ENCODE peak calls at places on chromosomes 6 and 20, in five cellular contexts. H, X, M, B and A are unnamed samples.
A peak's percentile ranks its signal among the peaks of the same experiment; 100 is the strongest.

GRCh38 chr20:46142124-46142523 is 24.0 kb downstream of the CD40 start:
- DNase-seq in H (no peak), X (no peak), M (no peak), B (no peak), A (no peak)

GRCh38 chr6:141677598-141678211 is 455.0 kb upstream of the GJE1 start:
- DNase-seq in H (no peak), X (peak; percentile 47), M (peak; percentile 42), B (no peak), A (no peak)

GRCh38 chr20:64030371-64031134 is 5.4 kb upstream of the C20orf204 start:
- DNase-seq in H (no peak), X (no peak), M (no peak), B (no peak), A (no peak)

GRCh38 chr6:164114656-164115055 is 700.1 kb downstream of the QKI start:
- DNase-seq in H (no peak), X (no peak), M (no peak), B (no peak), A (no peak)

GRCh38 chr20:64168381-64169088 is 4.3 kb downstream of the MYT1 start:
- DNase-seq in H (peak; percentile 24), X (no peak), M (no peak), B (no peak), A (no peak)

GRCh38 chr6:86723729-86724128 is 213.6 kb upstream of the HTR1E start:
- DNase-seq in H (no peak), X (no peak), M (no peak), B (no peak), A (no peak)

GRCh38 chr6:29516108-29516507 is 28.4 kb upstream of the MAS1L start:
- DNase-seq in H (no peak), X (peak; percentile 5), M (peak; percentile 77), B (no peak), A (no peak)

GRCh38 chr6:129335792-129336191 is 374.2 kb downstream of the ARHGAP18 start:
- DNase-seq in H (no peak), X (no peak), M (no peak), B (no peak), A (no peak)

GRCh38 chr6:143575440-143575839 is 63.9 kb upstream of the FUCA2 start:
- DNase-seq in H (no peak), X (peak; percentile 86), M (peak; percentile 46), B (peak; percentile 39), A (peak; percentile 49)

GRCh38 chr6:46051962-46052361 is 36.3 kb upstream of the CLIC5 start:
- DNase-seq in H (no peak), X (no peak), M (no peak), B (no peak), A (no peak)

GRCh38 chr6:123802697-123803455 is 789 bp upstream of the NKAIN2 start:
- DNase-seq in H (peak; percentile 83), X (peak; percentile 54), M (peak; percentile 91), B (peak; percentile 67), A (peak; percentile 86)

GRCh38 chr6:160071805-160072687 is 49.6 kb upstream of the SLC22A1 start:
- DNase-seq in H (no peak), X (no peak), M (no peak), B (no peak), A (no peak)

GRCh38 chr6:21987501-21987957 is 309.3 kb downstream of the PRL start:
- DNase-seq in H (peak; percentile 48), X (peak; percentile 97), M (no peak), B (peak; percentile 77), A (peak; percentile 13)

GRCh38 chr20:2692036-2692885 is at the start of gene EBF4:
- DNase-seq in H (peak; percentile 58), X (no peak), M (peak; percentile 17), B (no peak), A (peak; percentile 65)

GRCh38 chr6:126228001-126228791 is 111.7 kb upstream of the CENPW start:
- DNase-seq in H (no peak), X (no peak), M (no peak), B (no peak), A (no peak)

GRCh38 chr6:130326496-130326895 is 39.3 kb upstream of the TMEM200A start:
- DNase-seq in H (no peak), X (no peak), M (no peak), B (no peak), A (no peak)

GRCh38 chr6:291697-292505 is at the start of gene DUSP22:
- DNase-seq in H (peak; percentile 93), X (peak; percentile 77), M (peak; percentile 96), B (peak; percentile 88), A (peak; percentile 94)

GRCh38 chr20:25082498-25082873 is 545 bp upstream of the VSX1 start:
- DNase-seq in H (no peak), X (no peak), M (no peak), B (no peak), A (no peak)

GRCh38 chr6:22221630-22222029 is 75.2 kb downstream of the PRL start:
- DNase-seq in H (no peak), X (no peak), M (no peak), B (no peak), A (no peak)

DNA sequence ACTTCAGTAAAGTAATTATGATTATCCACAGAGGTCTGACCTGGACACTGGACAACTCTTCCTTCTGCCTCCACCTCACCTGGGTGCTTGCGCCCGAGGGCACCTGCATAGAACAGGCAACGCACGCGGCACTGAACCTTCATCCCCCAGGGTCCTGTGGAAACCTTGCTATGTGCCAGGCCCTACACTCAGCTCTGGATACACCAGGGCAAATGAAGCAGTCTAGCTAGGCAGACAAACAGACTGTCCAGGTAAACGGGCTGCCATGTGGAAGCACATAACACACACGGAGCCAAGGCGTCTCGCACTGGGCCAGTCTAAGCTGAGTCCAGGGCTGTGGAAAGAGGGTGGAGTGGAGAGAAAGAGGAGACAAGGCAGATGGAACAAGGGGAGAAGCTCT is 109.3 kb upstream of the AFDN start:
- DNase-seq in H (no peak), X (no peak), M (no peak), B (no peak), A (no peak)
- H3K27ac ChIP-seq in H (no peak overlapping the region), X (no peak overlapping the region), M (no peak overlapping the region), B (no peak overlapping the region), A (no peak overlapping the region)

GRCh38 chr6:3140201-3140600 is 17.1 kb downstream of the TUBB2A start:
- DNase-seq in H (no peak), X (no peak), M (no peak), B (no peak), A (no peak)

GRCh38 chr6:3136361-3136760 is 17.9 kb downstream of the BPHL start:
- DNase-seq in H (no peak), X (no peak), M (no peak), B (no peak), A (no peak)

GRCh38 chr6:3139090-3139903 is 18.0 kb downstream of the TUBB2A start:
- DNase-seq in H (peak; percentile 61), X (peak; percentile 91), M (no peak), B (peak; percentile 64), A (peak; percentile 48)

GRCh38 chr6:3137057-3137777 is 18.7 kb downstream of the BPHL start:
- DNase-seq in H (no peak), X (peak; percentile 56), M (no peak), B (no peak), A (peak; percentile 86)

DNA sequence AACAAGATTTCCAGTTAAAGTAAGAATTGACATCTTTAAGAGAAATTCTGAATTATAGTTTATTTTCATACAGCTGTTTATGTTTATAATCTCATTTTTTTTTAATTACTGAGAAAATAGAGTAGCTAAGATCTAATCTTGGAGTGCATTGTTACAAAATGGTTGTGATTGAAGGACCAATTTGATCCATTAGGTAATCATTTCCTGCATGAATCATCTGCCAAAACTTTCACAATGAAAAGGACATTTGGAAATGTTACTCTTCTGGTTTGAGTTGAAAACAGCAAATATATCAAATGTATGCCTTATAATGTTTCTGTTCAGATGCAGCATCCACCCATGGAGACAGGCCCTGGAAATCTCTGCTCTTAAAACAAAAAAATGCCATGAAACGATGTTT is 19.0 kb downstream of the TUBB2A start:
- DNase-seq in H (no peak), X (no peak), M (no peak), B (no peak), A (no peak)
- H3K36me3 ChIP-seq in H (peaks cover 43% of the 10 kb centered on the region), X (peaks cover 18% of the 10 kb centered on the region), M (no peaks in the 10 kb centered on the region), B (peaks cover 74% of the 10 kb centered on the region), A (no peaks in the 10 kb centered on the region)

GRCh38 chr6:1390071-1390804 is 862 bp downstream of the FOXF2 start:
- DNase-seq in H (no peak), X (peak; percentile 70), M (no peak), B (no peak), A (no peak)

GRCh38 chr6:1389791-1390070 is 355 bp downstream of the FOXF2 start:
- DNase-seq in H (no peak), X (no peak), M (no peak), B (no peak), A (no peak)

GRCh38 chr6:1391692-1392309 is 2.4 kb downstream of the FOXF2 start:
- DNase-seq in H (no peak), X (peak; percentile 69), M (no peak), B (no peak), A (no peak)

GRCh38 chr6:1388927-1389790 is at the start of gene FOXF2:
- DNase-seq in H (no peak), X (no peak), M (no peak), B (no peak), A (no peak)

DNA sequence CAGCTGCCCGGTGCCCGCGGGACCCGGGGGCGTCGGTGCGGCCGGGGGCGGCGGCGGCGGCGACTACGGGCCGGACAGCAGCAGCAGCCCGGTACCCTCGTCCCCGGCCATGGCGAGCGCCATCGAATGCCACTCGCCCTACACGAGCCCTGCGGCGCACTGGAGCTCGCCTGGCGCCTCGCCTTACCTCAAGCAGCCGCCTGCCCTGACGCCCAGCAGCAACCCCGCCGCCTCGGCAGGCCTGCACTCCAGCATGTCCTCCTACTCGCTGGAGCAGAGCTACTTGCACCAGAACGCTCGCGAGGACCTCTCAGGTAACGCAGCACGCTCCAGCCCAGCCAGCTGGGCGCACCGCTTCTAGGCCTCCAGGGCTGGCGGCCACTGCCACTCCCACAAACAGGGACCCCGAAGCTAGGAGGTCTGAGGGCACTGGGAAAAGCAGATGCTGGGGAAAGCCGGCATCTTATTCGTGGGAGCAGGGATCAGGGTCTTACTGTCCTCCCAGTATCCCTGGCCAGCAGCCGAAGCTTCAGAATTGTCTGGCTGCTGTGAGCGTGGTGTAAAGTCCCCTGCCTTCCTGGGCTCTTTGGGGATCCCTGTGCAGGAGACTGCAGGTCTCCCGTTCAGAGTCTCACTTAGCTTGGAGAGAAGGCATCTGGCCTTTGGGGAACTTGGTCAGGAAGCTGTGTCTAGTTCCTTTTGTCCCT is 1.6 kb downstream of the FOXF2 start:
- DNase-seq in H (no peak), X (peak; percentile 63), M (no peak), B (no peak), A (peak; percentile 17)
- H3K4me3 ChIP-seq in H (peak overlapping the region; percentile 55), X (peak overlapping the region; percentile 58), M (no peak overlapping the region), B (peak overlapping the region; percentile 43), A (no peak overlapping the region)

DNA sequence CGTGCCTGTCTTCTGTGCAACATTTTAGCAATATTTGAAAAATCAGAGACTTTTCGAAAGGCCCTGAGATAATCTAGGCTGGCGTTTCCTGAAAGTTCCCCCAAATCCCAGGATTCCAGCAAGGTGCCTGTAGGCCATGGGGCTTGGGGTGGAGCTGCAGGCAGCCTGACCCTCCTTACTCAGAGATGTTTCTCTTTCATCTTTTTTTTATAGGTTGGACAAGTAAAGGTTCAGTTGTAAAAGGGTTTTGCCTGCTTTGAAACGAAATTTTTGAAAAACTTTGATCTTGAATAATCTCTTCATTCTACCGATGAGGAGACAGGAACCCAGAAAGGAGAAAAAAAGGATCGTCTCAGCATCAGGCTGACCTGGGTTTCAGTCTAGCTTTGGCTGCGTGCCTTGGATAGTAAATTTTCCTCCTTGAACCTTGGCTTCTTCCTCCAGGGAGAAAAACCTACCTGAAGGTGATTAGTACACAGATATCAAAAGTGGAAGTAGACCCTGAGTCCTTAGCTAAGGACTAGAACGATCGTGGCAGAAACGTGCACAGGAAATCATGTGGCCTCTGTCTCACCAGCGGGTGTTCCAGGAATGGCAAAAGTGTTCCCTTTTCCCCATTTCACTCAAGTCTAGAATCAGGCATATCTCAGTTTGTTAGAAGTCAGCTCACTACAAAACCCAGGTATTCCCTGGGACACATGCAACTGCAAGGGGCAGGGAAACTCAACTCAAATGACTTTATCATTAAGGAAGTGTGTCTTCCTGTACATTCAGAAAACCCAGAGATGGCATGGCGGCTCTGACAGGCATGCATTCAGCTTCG is 128.2 kb upstream of the PTPN1 start:
- DNase-seq in H (no peak), X (no peak), M (peak; percentile 33), B (no peak), A (no peak)
- H3K27ac ChIP-seq in H (peak overlapping the region; percentile 32), X (no peak overlapping the region), M (no peak overlapping the region), B (no peak overlapping the region), A (no peak overlapping the region)